ENCODE peak calls at places on chromosome 7, in six cellular contexts. T is right lobe of liver; N is esophagus squamous epithelium; U is MM.1S; W is CD8-positive, alpha-beta memory T cell; E is tibial artery. H is an unnamed sample.

GRCh38 chr7:44087914-44088838 is 5.8 kb upstream of the POLM start:
- DNase-seq in T (peak; percentile 89), N (no peak), E (peak; percentile 96), W (no peak), U (no peak), H (peak; percentile 43)

GRCh38 chr7:101952355-101953247 is 135.2 kb downstream of the CUX1 start:
- DNase-seq in E (no peak), W (no peak), T (peak; percentile 63), N (no peak), U (no peak), H (no peak)

GRCh38 chr7:18350678-18351077 is 144.9 kb upstream of the HDAC9 start:
- DNase-seq in N (no peak), W (no peak), E (no peak), U (no peak), T (no peak), H (no peak)

GRCh38 chr7:36275735-36276284 is 113.9 kb upstream of the ANLN start:
- DNase-seq in N (no peak), T (peak; percentile 22), U (no peak), E (no peak), W (no peak), H (no peak)

GRCh38 chr7:147196476-147196875 is 1079.9 kb downstream of the CNTNAP2 start:
- DNase-seq in N (no peak), W (no peak), U (no peak), E (no peak), T (no peak), H (no peak)

GRCh38 chr7:155411718-155412415 is 46.1 kb upstream of the EN2 start:
- DNase-seq in W (no peak), U (no peak), E (no peak), N (no peak), T (no peak), H (no peak)

GRCh38 chr7:102942181-102942882 is 29.5 kb downstream of the LRRC17 start:
- DNase-seq in N (no peak), E (no peak), U (no peak), W (no peak), T (no peak), H (no peak)

GRCh38 chr7:134542195-134542771 is 6.6 kb upstream of the AKR1B15 start:
- DNase-seq in T (no peak), U (no peak), E (no peak), N (no peak), W (no peak), H (no peak)

GRCh38 chr7:151918444-151918843 is 37.8 kb upstream of the GALNTL5 start:
- DNase-seq in U (no peak), W (no peak), N (no peak), E (peak; percentile 52), T (no peak), H (no peak)

GRCh38 chr7:32051128-32051527 is 19.1 kb downstream of the PDE1C start:
- DNase-seq in E (no peak), W (no peak), N (no peak), T (no peak), U (no peak), H (no peak)

GRCh38 chr7:81167934-81168333 is 249.1 kb upstream of the SEMA3C start:
- DNase-seq in T (no peak), N (no peak), E (no peak), W (no peak), U (no peak), H (no peak)

GRCh38 chr7:148963583-148964509 is 64.5 kb downstream of the PDIA4 start:
- DNase-seq in U (no peak), T (no peak), W (no peak), N (no peak), E (no peak), H (no peak)

GRCh38 chr7:46603296-46603701 is 682.2 kb upstream of the IGFBP3 start:
- DNase-seq in E (peak; percentile 79), N (no peak), T (no peak), W (no peak), U (no peak), H (no peak)

GRCh38 chr7:69403169-69403568 is 195.1 kb upstream of the AUTS2 start:
- DNase-seq in N (no peak), E (no peak), T (no peak), U (no peak), W (no peak), H (no peak)

GRCh38 chr7:75642810-75643486 is 95.8 kb downstream of the HIP1 start:
- DNase-seq in T (peak; percentile 68), N (no peak), U (peak; percentile 76), W (peak; percentile 63), E (no peak), H (no peak)

GRCh38 chr7:100886936-100887185 is 2.7 kb downstream of the UFSP1 start:
- DNase-seq in U (no peak), T (no peak), W (no peak), E (no peak), N (no peak), H (no peak)

GRCh38 chr7:100887186-100887954 is 2.1 kb downstream of the UFSP1 start:
- DNase-seq in W (peak; percentile 59), N (no peak), E (no peak), T (no peak), U (no peak), H (no peak)

GRCh38 chr7:100888529-100888987 is 957 bp downstream of the UFSP1 start:
- DNase-seq in N (no peak), T (no peak), W (no peak), U (no peak), E (no peak), H (no peak)

GRCh38 chr7:100888988-100889760 is at the start of gene UFSP1:
- DNase-seq in U (no peak), T (no peak), W (no peak), E (no peak), N (no peak), H (no peak)

GRCh38 chr7:100887955-100888481 is 1.5 kb downstream of the UFSP1 start:
- DNase-seq in U (no peak), T (no peak), W (no peak), N (no peak), E (no peak), H (no peak)
- H3K4me3 ChIP-seq in U (no peak overlapping the region), T (no peak overlapping the region), W (peak overlapping the region; percentile 74), N (peak overlapping the region; percentile 76), E (no peak overlapping the region), H (no peak overlapping the region)

GRCh38 chr7:157903296-157903695 is 566.5 kb downstream of the DNAJB6 start:
- DNase-seq in W (no peak), U (no peak), N (no peak), T (peak; percentile 7), E (peak; percentile 4), H (no peak)

GRCh38 chr7:157903715-157904114 is 566.9 kb downstream of the DNAJB6 start:
- DNase-seq in U (no peak), N (no peak), E (peak; percentile 57), T (peak; percentile 13), W (no peak), H (no peak)

GRCh38 chr7:157905740-157906461 is 569.1 kb downstream of the DNAJB6 start:
- DNase-seq in N (no peak), T (peak; percentile 42), E (peak; percentile 47), W (no peak), U (no peak), H (no peak)

GRCh38 chr7:157904866-157905215 is 568.0 kb downstream of the DNAJB6 start:
- DNase-seq in E (peak; percentile 5), N (no peak), T (peak; percentile 26), U (no peak), W (no peak), H (no peak)

GRCh38 chr7:157904211-157904865 is 567.5 kb downstream of the DNAJB6 start:
- DNase-seq in U (peak; percentile 75), E (peak; percentile 48), W (no peak), T (peak; percentile 31), N (no peak), H (peak; percentile 64)
- H3K9me3 ChIP-seq in U (no peaks in the 10 kb centered on the region), E (no peaks in the 10 kb centered on the region), W (no peaks in the 10 kb centered on the region), T (no peaks in the 10 kb centered on the region), N (no peaks in the 10 kb centered on the region), H (no peaks in the 10 kb centered on the region)

DNA sequence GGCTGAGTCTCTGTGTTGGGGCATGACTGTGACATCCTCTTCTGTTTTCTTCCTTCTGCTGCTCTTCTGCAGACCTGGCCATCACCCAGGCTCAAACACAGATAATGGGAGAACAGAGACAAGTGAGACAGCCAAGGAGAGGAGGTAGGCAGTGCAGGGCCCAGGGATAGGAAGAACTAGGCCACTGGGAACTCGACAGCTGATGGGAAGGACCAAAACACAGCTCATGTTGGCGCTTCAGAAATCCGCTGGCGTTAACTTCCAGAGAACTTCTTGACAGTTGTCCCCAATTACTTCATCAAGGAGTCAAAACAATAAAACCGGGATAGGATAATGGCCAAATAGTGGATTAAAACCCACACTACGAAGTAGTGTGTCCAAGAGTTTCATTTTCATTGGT is 97.0 kb upstream of the PALS2 start:
- DNase-seq in N (no peak), T (no peak), E (no peak), U (no peak), W (no peak), H (no peak)
- H3K4me3 ChIP-seq in N (no peak overlapping the region), T (no peak overlapping the region), E (no peak overlapping the region), U (no peak overlapping the region), W (no peak overlapping the region), H (no peak overlapping the region)

GRCh38 chr7:55624813-55625212 is 52.5 kb upstream of the VOPP1 start:
- DNase-seq in U (no peak), W (no peak), N (no peak), E (no peak), T (no peak), H (no peak)

GRCh38 chr7:55623617-55624016 is 51.3 kb upstream of the VOPP1 start:
- DNase-seq in U (no peak), E (no peak), W (no peak), N (no peak), T (no peak), H (no peak)

GRCh38 chr7:55618913-55619312 is 46.6 kb upstream of the VOPP1 start:
- DNase-seq in E (no peak), U (no peak), N (no peak), T (no peak), W (no peak), H (no peak)

DNA sequence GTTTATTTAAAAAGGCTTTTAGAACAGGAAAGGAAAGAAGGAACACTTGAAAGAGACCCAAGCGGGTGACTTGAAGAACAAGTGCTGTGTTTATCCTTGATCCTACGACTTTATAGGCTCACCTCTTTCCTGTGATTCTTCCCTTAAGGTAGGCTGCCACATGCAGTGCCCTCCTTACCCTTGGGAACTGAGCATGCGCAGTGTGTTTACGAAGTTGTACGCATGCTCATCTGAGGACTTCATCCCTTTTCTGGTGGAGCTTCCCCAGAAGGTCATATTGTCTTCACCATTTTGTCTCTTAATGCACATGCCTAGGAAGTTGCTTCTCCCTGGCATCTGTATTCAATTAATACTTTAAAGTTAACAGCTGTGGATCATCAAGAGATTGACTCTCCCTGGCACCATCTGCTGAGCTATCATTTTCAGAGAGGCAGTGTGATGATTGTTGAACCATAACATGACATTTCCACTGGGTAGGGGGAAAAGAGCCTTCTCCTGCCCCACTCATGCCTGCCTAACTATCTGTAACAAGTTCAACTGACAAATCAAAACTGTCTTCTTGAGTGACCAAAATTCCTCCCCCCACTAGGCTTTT is 50.0 kb upstream of the VOPP1 start:
- DNase-seq in E (no peak), N (no peak), U (no peak), T (no peak), W (no peak), H (no peak)
- H3K9me3 ChIP-seq in E (no peaks in the 10 kb centered on the region), N (no peaks in the 10 kb centered on the region), U (no peaks in the 10 kb centered on the region), T (no peaks in the 10 kb centered on the region), W (no peaks in the 10 kb centered on the region), H (peaks cover 32% of the 10 kb centered on the region)

GRCh38 chr7:108051449-108051848 is 48.5 kb upstream of the LAMB1 start:
- DNase-seq in W (no peak), U (no peak), E (no peak), T (no peak), N (no peak), H (no peak)
- H3K4me3 ChIP-seq in W (no peak overlapping the region), U (no peak overlapping the region), E (no peak overlapping the region), T (no peak overlapping the region), N (no peak overlapping the region), H (no peak overlapping the region)

GRCh38 chr7:141992688-141993087 is 3.0 kb upstream of the MGAM start:
- DNase-seq in W (no peak), E (no peak), U (no peak), T (no peak), N (no peak), H (no peak)
- H3K9me3 ChIP-seq in W (no peaks in the 10 kb centered on the region), E (no peaks in the 10 kb centered on the region), U (no peaks in the 10 kb centered on the region), T (no peaks in the 10 kb centered on the region), N (no peaks in the 10 kb centered on the region), H (no peaks in the 10 kb centered on the region)